ENCODE peak calls at places on chromosome 2, in nine cellular contexts. Y is adrenal gland, V is AG09309, W is esophagus muscularis mucosa, E is cardiac muscle cell, F is B cell, Q is uterus, J is AG10803, L is WTC11. D is an unnamed sample.

GRCh38 chr2:189821953-189822748 is 37.9 kb downstream of the PMS1 start:
- DNase-seq in Y (no peak), V (peak), W (no peak), E (peak), F (peak), Q (no peak), J (peak), L (no peak), D (no peak)

GRCh38 chr2:220553150-220553549 is 925.7 kb downstream of the SLC4A3 start:
- DNase-seq in Y (no peak), V (no peak), W (peak), E (peak), F (no peak), Q (no peak), J (peak), L (no peak), D (no peak)

GRCh38 chr2:10514743-10515142 is 66.6 kb upstream of the ODC1 start:
- DNase-seq in Y (no peak), V (peak), W (no peak), E (peak), F (no peak), Q (no peak), J (peak), L (no peak), D (no peak)

GRCh38 chr2:11998626-11999378 is 252.4 kb downstream of the LPIN1 start:
- DNase-seq in Y (no peak), V (no peak), W (no peak), E (no peak), F (no peak), Q (no peak), J (peak), L (no peak), D (no peak)

GRCh38 chr2:61645911-61646310 is 107.8 kb upstream of the XPO1 start:
- DNase-seq in Y (no peak), V (peak), W (no peak), E (peak), F (no peak), Q (no peak), J (peak), L (no peak), D (no peak)

GRCh38 chr2:46915811-46916630 is 415 bp upstream of the MCFD2 start:
- DNase-seq in Y (peak), V (peak), W (peak), E (peak), F (peak), Q (peak), J (peak), L (peak), D (peak)

GRCh38 chr2:224038830-224039079 is 331 bp downstream of the SERPINE2 start:
- DNase-seq in Y (no peak), V (no peak), W (no peak), E (no peak), F (peak), Q (no peak), J (no peak), L (no peak), D (no peak)

GRCh38 chr2:197445746-197446145 is 7.6 kb upstream of the COQ10B start:
- DNase-seq in Y (no peak), V (no peak), W (no peak), E (no peak), F (no peak), Q (no peak), J (peak), L (no peak), D (no peak)

GRCh38 chr2:43012966-43013365 is 213.4 kb downstream of the ZFP36L2 start:
- DNase-seq in Y (no peak), V (no peak), W (no peak), E (no peak), F (no peak), Q (no peak), J (no peak), L (no peak), D (no peak)

GRCh38 chr2:45691152-45691551 is 39.7 kb downstream of the PRKCE start:
- DNase-seq in Y (no peak), V (no peak), W (no peak), E (no peak), F (no peak), Q (no peak), J (no peak), L (no peak), D (peak)

DNA sequence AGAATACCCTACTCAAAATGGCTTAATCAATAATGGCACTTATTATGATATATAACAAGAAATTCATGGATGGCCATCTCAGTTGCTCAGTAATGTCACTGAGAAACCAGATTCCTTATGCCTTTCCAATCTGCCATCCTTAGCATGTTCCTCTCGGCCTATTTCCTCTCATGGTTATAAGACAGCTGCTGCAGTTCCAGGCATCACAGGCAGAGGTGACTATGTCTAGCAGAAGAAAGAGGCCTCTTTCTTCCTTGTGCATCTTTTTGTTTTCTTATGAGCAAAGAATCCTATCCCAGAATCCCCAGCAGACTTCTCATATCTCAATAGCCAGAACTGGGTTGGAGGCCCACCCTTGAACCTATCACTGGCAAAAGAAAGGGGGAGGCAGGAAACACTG is 310.6 kb upstream of the SPRED2 start:
- DNase-seq in Y (no peak), V (no peak), W (no peak), E (no peak), F (no peak), Q (no peak), J (no peak), L (no peak), D (no peak)
- TF ChIP-seq CTCF in Y (no peak), V (no peak), W (no peak), E (no peak), F (no peak), Q (no peak), J (no peak), L (no peak), D (no peak)

GRCh38 chr2:182360012-182360662 is 66.7 kb downstream of the PDE1A start:
- DNase-seq in Y (peak), V (no peak), W (no peak), E (peak), F (no peak), Q (peak), J (peak), L (no peak), D (no peak)

GRCh38 chr2:182359027-182360011 is 67.5 kb downstream of the PDE1A start:
- DNase-seq in Y (no peak), V (no peak), W (no peak), E (peak), F (no peak), Q (no peak), J (no peak), L (no peak), D (no peak)

GRCh38 chr2:182355815-182356214 is 71.0 kb downstream of the PDE1A start:
- DNase-seq in Y (no peak), V (no peak), W (no peak), E (no peak), F (no peak), Q (no peak), J (no peak), L (no peak), D (no peak)

GRCh38 chr2:182360663-182361260 is 66.1 kb downstream of the PDE1A start:
- DNase-seq in Y (no peak), V (no peak), W (no peak), E (no peak), F (no peak), Q (no peak), J (no peak), L (no peak), D (no peak)

DNA sequence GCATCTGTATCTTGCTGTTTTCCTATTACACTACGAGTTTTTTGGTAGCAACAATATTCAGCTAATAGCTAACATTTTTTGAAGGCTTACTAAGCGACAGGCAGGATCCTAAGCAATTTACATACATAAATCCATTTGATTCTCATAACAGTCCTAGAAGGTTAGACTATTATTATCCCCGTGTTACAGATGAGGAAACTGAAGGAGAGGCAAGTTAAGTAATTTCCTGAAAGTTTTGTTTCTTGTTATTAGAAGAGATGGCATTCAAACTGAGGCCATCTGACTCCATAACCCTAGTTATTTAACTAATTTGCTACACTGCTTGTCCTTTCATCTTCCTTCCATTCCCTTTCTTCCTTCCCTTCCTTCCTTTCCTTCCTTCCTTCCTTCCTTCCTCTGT is 68.2 kb downstream of the PDE1A start:
- DNase-seq in Y (no peak), V (no peak), W (no peak), E (no peak), F (no peak), Q (no peak), J (no peak), L (no peak), D (no peak)
- TF ChIP-seq CTCF in Y (no peak), V (no peak), W (no peak), E (no peak), F (no peak), Q (no peak), J (no peak), L (no peak), D (no peak)

DNA sequence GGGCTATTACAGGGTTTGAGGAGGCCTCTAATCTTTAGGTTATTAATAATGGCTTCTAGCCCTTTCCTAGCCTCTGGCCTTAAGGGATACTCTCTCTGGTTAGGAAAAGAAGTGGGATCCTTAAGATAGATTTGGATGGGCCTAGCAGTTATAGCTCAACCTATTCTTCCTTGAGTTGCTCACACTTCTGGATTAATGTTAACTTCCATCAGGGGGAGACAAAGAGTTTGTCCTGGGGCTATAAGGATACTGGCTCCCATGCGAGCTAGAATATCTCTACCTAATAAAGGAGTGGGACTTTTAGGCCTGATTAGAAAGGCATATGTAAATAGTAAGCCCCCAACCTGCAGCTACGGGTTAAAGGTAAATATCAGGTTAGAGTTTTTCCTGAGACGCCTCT is 14.3 kb upstream of the PTH2R start:
- DNase-seq in Y (no peak), V (no peak), W (no peak), E (no peak), F (no peak), Q (no peak), J (no peak), L (no peak), D (no peak)
- TF ChIP-seq CTCF in Y (no peak), V (peak), W (no peak), E (peak), F (no peak), Q (no peak), J (peak), L (no peak), D (no peak)

GRCh38 chr2:73035899-73036778 is 35.4 kb downstream of the SFXN5 start:
- DNase-seq in Y (no peak), V (no peak), W (no peak), E (no peak), F (no peak), Q (no peak), J (no peak), L (peak), D (no peak)
- TF ChIP-seq CTCF in Y (no peak), V (no peak), W (no peak), E (no peak), F (no peak), Q (no peak), J (no peak), L (no peak), D (no peak)